ENCODE peak calls at places on chromosomes 3 and 15, in five cellular contexts. I is IMR-90, V is A549, P is HepG2, H is H1. Y is an unnamed sample.
A peak's percentile ranks its signal among the peaks of the same experiment; 100 is the strongest.

GRCh38 chr3:53189276-53189675 is 28.3 kb downstream of the PRKCD start:
- DNase-seq in I (no peak), V (no peak), P (no peak), H (no peak), Y (no peak)

GRCh38 chr15:92951800-92952199 is 51.7 kb downstream of the CHD2 start:
- DNase-seq in I (no peak), V (no peak), P (no peak), H (no peak), Y (no peak)

GRCh38 chr15:69344238-69344637 is 45.5 kb downstream of the PAQR5 start:
- DNase-seq in I (no peak), V (no peak), P (no peak), H (no peak), Y (no peak)

GRCh38 chr15:63165166-63165859 is 8.0 kb upstream of the RPS27L start:
- DNase-seq in I (peak; percentile 33), V (no peak), P (no peak), H (peak; percentile 19), Y (no peak)

GRCh38 chr3:67937498-67938118 is 283.2 kb upstream of the SUCLG2 start:
- DNase-seq in I (no peak), V (no peak), P (no peak), H (no peak), Y (no peak)

GRCh38 chr3:18766971-18767370 is 341.8 kb upstream of the SATB1 start:
- DNase-seq in I (no peak), V (no peak), P (no peak), H (no peak), Y (no peak)

GRCh38 chr15:56616551-56616950 is 116.8 kb downstream of the ZNF280D start:
- DNase-seq in I (no peak), V (no peak), P (no peak), H (no peak), Y (no peak)

GRCh38 chr3:31495971-31496370 is 36.8 kb upstream of the STT3B start:
- DNase-seq in I (peak; percentile 50), V (no peak), P (no peak), H (no peak), Y (no peak)

GRCh38 chr15:33243393-33243792 is 48.9 kb upstream of the FMN1 start:
- DNase-seq in I (peak; percentile 12), V (no peak), P (no peak), H (no peak), Y (no peak)

GRCh38 chr15:32844118-32844711 is 126.4 kb downstream of the GREM1 start:
- DNase-seq in I (peak; percentile 70), V (peak; percentile 40), P (peak; percentile 30), H (no peak), Y (peak; percentile 26)

GRCh38 chr3:157394361-157394760 is 42.3 kb upstream of the PTX3 start:
- DNase-seq in I (peak; percentile 21), V (no peak), P (no peak), H (no peak), Y (no peak)

GRCh38 chr3:70988111-70988510 is 595.4 kb downstream of the FOXP1 start:
- DNase-seq in I (no peak), V (no peak), P (no peak), H (no peak), Y (no peak)

GRCh38 chr3:32456429-32457130 is 46.1 kb downstream of the CMTM6 start:
- DNase-seq in I (no peak), V (no peak), P (no peak), H (peak; percentile 37), Y (no peak)

GRCh38 chr3:28575100-28575747 is 226.6 kb upstream of the AZI2 start:
- DNase-seq in I (no peak), V (no peak), P (no peak), H (no peak), Y (no peak)

GRCh38 chr3:10981961-10982360 is 10.6 kb upstream of the SLC6A1 start:
- DNase-seq in I (no peak), V (no peak), P (no peak), H (no peak), Y (no peak)

GRCh38 chr15:82972990-82973389 is 13.0 kb upstream of the RAMAC start:
- DNase-seq in I (no peak), V (no peak), P (no peak), H (no peak), Y (no peak)

GRCh38 chr3:173401369-173401768 is 3.8 kb downstream of the NLGN1 start:
- DNase-seq in I (no peak), V (no peak), P (no peak), H (no peak), Y (no peak)

GRCh38 chr3:14814473-14814872 is 4.3 kb upstream of the FGD5 start:
- DNase-seq in I (no peak), V (no peak), P (no peak), H (no peak), Y (no peak)

GRCh38 chr3:182533394-182533793 is 259.9 kb upstream of the ATP11B start:
- DNase-seq in I (no peak), V (no peak), P (peak; percentile 12), H (no peak), Y (peak; percentile 35)

GRCh38 chr15:89165677-89166076 is 55.7 kb downstream of the RLBP1 start:
- DNase-seq in I (peak; percentile 29), V (no peak), P (peak; percentile 53), H (no peak), Y (no peak)

GRCh38 chr3:15295506-15295905 is 36.9 kb downstream of the SH3BP5 start:
- DNase-seq in I (no peak), V (no peak), P (no peak), H (no peak), Y (no peak)

GRCh38 chr15:40323953-40324937 is 753 bp downstream of the INAFM2 start:
- DNase-seq in I (no peak), V (no peak), P (no peak), H (peak; percentile 71), Y (peak; percentile 29)

GRCh38 chr15:67094001-67094826 is 28.8 kb downstream of the SMAD3 start:
- DNase-seq in I (no peak), V (no peak), P (no peak), H (no peak), Y (no peak)

GRCh38 chr3:66110840-66111239 is 72.1 kb upstream of the MAGI1 start:
- DNase-seq in I (no peak), V (no peak), P (peak; percentile 12), H (no peak), Y (no peak)

GRCh38 chr15:101009176-101009575 is 90.0 kb downstream of the LRRK1 start:
- DNase-seq in I (no peak), V (no peak), P (no peak), H (no peak), Y (no peak)

GRCh38 chr3:29694783-29695182 is 413.9 kb downstream of the RBMS3 start:
- DNase-seq in I (peak; percentile 92), V (peak; percentile 85), P (peak; percentile 3), H (no peak), Y (no peak)

GRCh38 chr3:188152660-188153497 is 1.1 kb upstream of the LPP start:
- DNase-seq in I (peak; percentile 73), V (peak; percentile 16), P (no peak), H (peak; percentile 61), Y (no peak)

GRCh38 chr3:94619643-94620042 is 556.8 kb downstream of the NSUN3 start:
- DNase-seq in I (no peak), V (no peak), P (no peak), H (no peak), Y (no peak)

GRCh38 chr3:165206454-165207266 is 10.5 kb upstream of the SLITRK3 start:
- DNase-seq in I (peak; percentile 65), V (peak; percentile 53), P (peak; percentile 64), H (peak; percentile 66), Y (peak; percentile 65)

GRCh38 chr3:78670087-78670486 is 1097.7 kb downstream of the ROBO1 start:
- DNase-seq in I (no peak), V (no peak), P (no peak), H (no peak), Y (no peak)

GRCh38 chr15:100438570-100438969 is 90.2 kb downstream of the CERS3 start:
- DNase-seq in I (no peak), V (no peak), P (no peak), H (no peak), Y (no peak)

GRCh38 chr15:36778516-36778915 is 199.1 kb downstream of the CDIN1 start:
- DNase-seq in I (peak; percentile 81), V (no peak), P (no peak), H (no peak), Y (no peak)

GRCh38 chr15:55588070-55588817 is at the start of gene PYGO1:
- DNase-seq in I (peak; percentile 62), V (peak; percentile 69), P (peak; percentile 5), H (peak; percentile 72), Y (peak; percentile 38)

GRCh38 chr3:114270019-114270418 is 23.8 kb upstream of the TIGIT start:
- DNase-seq in I (no peak), V (no peak), P (no peak), H (no peak), Y (no peak)

GRCh38 chr3:56825579-56826438 is 24.1 kb upstream of the ARHGEF3 start:
- DNase-seq in I (no peak), V (no peak), P (no peak), H (no peak), Y (peak; percentile 4)

GRCh38 chr3:53254190-53254809 is 1.5 kb downstream of the TKT start:
- DNase-seq in I (no peak), V (no peak), P (no peak), H (no peak), Y (peak; percentile 34)

GRCh38 chr3:121660356-121661171 is at the start of gene HCLS1:
- DNase-seq in I (no peak), V (no peak), P (no peak), H (no peak), Y (no peak)
- TF ChIP-seq MAFK in I (no peak), V (no peak), P (no peak), H (no peak), Y (no peak)

GRCh38 chr3:106332884-106333283 is 464.1 kb upstream of the CBLB start:
- DNase-seq in I (peak; percentile 10), V (no peak), P (no peak), H (no peak), Y (no peak)
- TF ChIP-seq MAFK in I (no peak), V (no peak), P (no peak), H (no peak), Y (no peak)

GRCh38 chr3:122890077-122890484 is 95.2 kb downstream of the SLC49A4 start:
- DNase-seq in I (peak; percentile 42), V (no peak), P (no peak), H (peak; percentile 61), Y (no peak)
- TF ChIP-seq MAFK in I (no peak), V (no peak), P (no peak), H (no peak), Y (no peak)

DNA sequence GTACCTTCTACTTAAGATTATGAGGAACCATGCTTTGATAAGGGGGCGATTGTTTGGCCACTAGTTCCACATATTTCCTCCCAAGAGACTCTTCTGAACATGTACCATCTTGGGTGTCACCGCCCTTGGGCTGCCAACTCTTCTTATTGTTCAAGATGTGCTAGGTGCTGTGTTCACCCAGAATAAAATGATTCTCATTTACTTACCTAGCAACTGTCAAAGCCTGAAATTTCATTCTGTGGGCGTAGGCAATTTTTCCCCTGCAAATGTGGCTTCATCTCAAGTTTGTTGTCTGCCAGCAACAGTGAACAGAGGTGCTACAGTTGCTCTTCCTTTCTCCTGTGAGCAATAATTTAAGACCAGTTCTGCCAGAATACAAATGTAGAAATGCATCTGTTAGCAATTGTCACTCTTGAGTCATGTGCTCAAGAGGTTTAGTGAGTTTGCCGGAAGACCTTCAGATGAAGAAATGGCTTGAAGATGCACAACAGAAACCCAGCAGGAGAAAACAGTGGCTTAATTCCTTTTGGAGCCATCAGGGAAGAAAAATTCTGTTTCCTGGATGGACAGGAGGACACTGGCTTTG is 41.3 kb upstream of the RARB start:
- DNase-seq in I (no peak), V (no peak), P (no peak), H (no peak), Y (no peak)
- TF ChIP-seq MAFK in I (no peak), V (no peak), P (no peak), H (no peak), Y (no peak)

Y was measured in K562.